ENCODE peak calls at places on chromosomes 4 and X, in seven cellular contexts. One of them, this sample, is unnamed.

GRCh38 chrX:117919755-117920154 is 196.9 kb downstream of the KLHL13 start:
- DNase-seq in HCT116: no peak
- DNase-seq in HepG2: no peak
- DNase-seq in SK-N-SH: no peak
- DNase-seq in H1: no peak
- DNase-seq in K562: no peak
- DNase-seq in GM12878: no peak
- DNase-seq in this sample: no peak

GRCh38 chr4:39626261-39626660 is 12.4 kb downstream of the SMIM14 start:
- DNase-seq in SK-N-SH: no peak
- DNase-seq in HepG2: no peak
- DNase-seq in HCT116: no peak
- DNase-seq in H1: no peak
- DNase-seq in GM12878: peak; percentile 80
- DNase-seq in K562: no peak
- DNase-seq in this sample: no peak

GRCh38 chrX:15564981-15565579 is 35.7 kb downstream of the ACE2 start:
- DNase-seq in HepG2: peak; percentile 20
- DNase-seq in SK-N-SH: peak; percentile 27
- DNase-seq in HCT116: peak; percentile 53
- DNase-seq in H1: peak; percentile 3
- DNase-seq in K562: peak; percentile 78
- DNase-seq in GM12878: peak; percentile 9
- DNase-seq in this sample: peak; percentile 7

GRCh38 chrX:109886122-109886761 is 116.7 kb upstream of the TMEM164 start:
- DNase-seq in K562: peak; percentile 73
- DNase-seq in SK-N-SH: peak; percentile 51
- DNase-seq in HCT116: peak; percentile 37
- DNase-seq in HepG2: peak; percentile 31
- DNase-seq in GM12878: no peak
- DNase-seq in H1: no peak
- DNase-seq in this sample: no peak

GRCh38 chrX:150694738-150695410 is 1.7 kb downstream of the MTMR1 start:
- DNase-seq in H1: no peak
- DNase-seq in SK-N-SH: no peak
- DNase-seq in HCT116: no peak
- DNase-seq in HepG2: no peak
- DNase-seq in GM12878: no peak
- DNase-seq in K562: peak; percentile 24
- DNase-seq in this sample: no peak

GRCh38 chr4:98421106-98421505 is 159.9 kb downstream of the RAP1GDS1 start:
- DNase-seq in SK-N-SH: no peak
- DNase-seq in H1: no peak
- DNase-seq in K562: no peak
- DNase-seq in HepG2: no peak
- DNase-seq in GM12878: no peak
- DNase-seq in HCT116: no peak
- DNase-seq in this sample: no peak

GRCh38 chr4:184473515-184474260 is 662 bp downstream of the IRF2 start:
- DNase-seq in HCT116: no peak
- DNase-seq in SK-N-SH: peak; percentile 71
- DNase-seq in H1: no peak
- DNase-seq in K562: peak; percentile 51
- DNase-seq in HepG2: no peak
- DNase-seq in GM12878: no peak
- DNase-seq in this sample: peak; percentile 38

GRCh38 chr4:4430492-4431195 is 43.7 kb downstream of the NSG1 start:
- DNase-seq in H1: no peak
- DNase-seq in SK-N-SH: peak; percentile 77
- DNase-seq in HCT116: peak; percentile 39
- DNase-seq in GM12878: no peak
- DNase-seq in HepG2: peak; percentile 59
- DNase-seq in K562: peak; percentile 65
- DNase-seq in this sample: peak; percentile 36

GRCh38 chr4:99876946-99877345 is 17.3 kb downstream of the LAMTOR3 start:
- DNase-seq in K562: no peak
- DNase-seq in GM12878: no peak
- DNase-seq in H1: no peak
- DNase-seq in HepG2: no peak
- DNase-seq in HCT116: no peak
- DNase-seq in SK-N-SH: no peak
- DNase-seq in this sample: no peak

GRCh38 chrX:5681159-5681558 is 547.5 kb downstream of the NLGN4X start:
- DNase-seq in HCT116: no peak
- DNase-seq in HepG2: no peak
- DNase-seq in K562: peak; percentile 0
- DNase-seq in GM12878: no peak
- DNase-seq in SK-N-SH: peak; percentile 22
- DNase-seq in H1: no peak
- DNase-seq in this sample: no peak

GRCh38 chr4:133584714-133585113 is 435.6 kb downstream of the PCDH10 start:
- DNase-seq in K562: no peak
- DNase-seq in HepG2: peak; percentile 3
- DNase-seq in HCT116: no peak
- DNase-seq in SK-N-SH: peak; percentile 15
- DNase-seq in GM12878: no peak
- DNase-seq in H1: peak; percentile 29
- DNase-seq in this sample: no peak

GRCh38 chrX:155086202-155086840 is 15.0 kb downstream of the BRCC3 start:
- DNase-seq in H1: peak; percentile 27
- DNase-seq in K562: peak; percentile 85
- DNase-seq in SK-N-SH: peak; percentile 50
- DNase-seq in GM12878: no peak
- DNase-seq in HepG2: peak; percentile 21
- DNase-seq in HCT116: peak; percentile 31
- DNase-seq in this sample: no peak

GRCh38 chr4:38190717-38191178 is 230.6 kb downstream of the PTTG2 start:
- DNase-seq in SK-N-SH: peak; percentile 36
- DNase-seq in H1: no peak
- DNase-seq in K562: no peak
- DNase-seq in HCT116: no peak
- DNase-seq in HepG2: no peak
- DNase-seq in GM12878: no peak
- DNase-seq in this sample: no peak

GRCh38 chrX:9273744-9274143 is 191.1 kb upstream of the TBL1X start:
- DNase-seq in GM12878: no peak
- DNase-seq in H1: no peak
- DNase-seq in SK-N-SH: no peak
- DNase-seq in HepG2: no peak
- DNase-seq in K562: no peak
- DNase-seq in HCT116: no peak
- DNase-seq in this sample: no peak

GRCh38 chrX:136779346-136779781 is 1.4 kb downstream of the ARHGEF6 start:
- DNase-seq in HCT116: no peak
- DNase-seq in K562: no peak
- DNase-seq in GM12878: peak; percentile 32
- DNase-seq in SK-N-SH: no peak
- DNase-seq in H1: no peak
- DNase-seq in HepG2: no peak
- DNase-seq in this sample: no peak

GRCh38 chrX:3990569-3990968 is 277.1 kb upstream of the PRKX start:
- DNase-seq in GM12878: no peak
- DNase-seq in HepG2: no peak
- DNase-seq in H1: no peak
- DNase-seq in K562: no peak
- DNase-seq in SK-N-SH: no peak
- DNase-seq in HCT116: no peak
- DNase-seq in this sample: no peak

DNA sequence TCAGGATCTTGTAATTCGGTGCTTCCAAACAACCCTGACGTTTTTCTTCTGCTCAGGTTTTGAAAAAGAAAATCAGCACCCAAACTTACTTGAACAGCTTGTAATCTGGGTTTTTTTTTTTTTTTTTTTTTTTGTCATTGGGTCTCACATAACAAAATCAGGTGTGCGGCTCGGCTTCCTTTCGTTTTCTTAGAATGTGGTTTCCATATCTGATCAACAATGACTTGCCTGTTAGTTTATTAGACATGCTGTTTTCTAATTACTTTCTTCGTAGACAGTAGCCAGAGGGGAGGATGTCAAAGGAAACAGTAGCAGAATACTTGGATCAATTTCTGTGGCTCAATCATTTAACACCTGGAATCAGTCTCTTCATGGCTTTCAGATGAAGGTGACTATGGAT is 890 bp upstream of the FREM3 start:
- DNase-seq in GM12878: no peak
- DNase-seq in SK-N-SH: no peak
- DNase-seq in HCT116: no peak
- DNase-seq in HepG2: no peak
- DNase-seq in H1: no peak
- DNase-seq in K562: no peak
- DNase-seq in this sample: no peak
- TF ChIP-seq JUND in GM12878: no peak
- TF ChIP-seq JUND in SK-N-SH: no peak
- TF ChIP-seq JUND in HCT116: no peak
- TF ChIP-seq JUND in HepG2: no peak
- TF ChIP-seq JUND in H1: no peak
- TF ChIP-seq JUND in K562: no peak
- TF ChIP-seq JUND in this sample: no peak

GRCh38 chr4:115159141-115159540 is 45.7 kb upstream of the NDST4 start:
- DNase-seq in HepG2: no peak
- DNase-seq in H1: no peak
- DNase-seq in K562: no peak
- DNase-seq in SK-N-SH: no peak
- DNase-seq in GM12878: no peak
- DNase-seq in HCT116: no peak
- DNase-seq in this sample: no peak
- TF ChIP-seq JUND in HepG2: no peak
- TF ChIP-seq JUND in H1: no peak
- TF ChIP-seq JUND in K562: no peak
- TF ChIP-seq JUND in SK-N-SH: no peak
- TF ChIP-seq JUND in GM12878: no peak
- TF ChIP-seq JUND in HCT116: no peak
- TF ChIP-seq JUND in this sample: no peak

GRCh38 chrX:108018659-108019381 is 26.0 kb upstream of the VSIG1 start:
- DNase-seq in K562: no peak
- DNase-seq in HepG2: no peak
- DNase-seq in GM12878: no peak
- DNase-seq in SK-N-SH: no peak
- DNase-seq in H1: no peak
- DNase-seq in HCT116: no peak
- DNase-seq in this sample: no peak
- TF ChIP-seq JUND in K562: no peak
- TF ChIP-seq JUND in HepG2: no peak
- TF ChIP-seq JUND in GM12878: no peak
- TF ChIP-seq JUND in SK-N-SH: no peak
- TF ChIP-seq JUND in H1: no peak
- TF ChIP-seq JUND in HCT116: no peak
- TF ChIP-seq JUND in this sample: no peak

DNA sequence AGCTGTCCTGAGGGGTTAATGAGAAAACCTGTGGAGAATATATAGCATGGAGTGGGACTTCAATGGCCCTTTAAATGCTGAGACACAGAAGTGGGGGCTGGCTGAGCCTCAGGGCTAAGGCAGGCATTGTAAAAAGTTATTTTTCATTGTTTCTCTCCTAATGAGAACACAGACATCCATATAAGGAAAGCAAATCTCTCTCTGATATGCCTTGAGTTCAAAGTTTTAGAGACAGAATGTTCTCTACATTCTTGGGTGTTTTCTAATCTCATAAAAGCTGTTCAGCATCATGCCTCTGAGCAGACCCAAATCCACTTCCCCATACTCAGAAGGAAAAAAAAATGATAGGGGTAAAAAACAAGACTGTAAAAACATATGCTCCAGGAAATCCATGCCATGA is 16.8 kb upstream of the RAB40A start:
- DNase-seq in GM12878: no peak
- DNase-seq in SK-N-SH: no peak
- DNase-seq in H1: no peak
- DNase-seq in K562: no peak
- DNase-seq in HepG2: no peak
- DNase-seq in HCT116: no peak
- DNase-seq in this sample: no peak
- TF ChIP-seq JUND in GM12878: no peak
- TF ChIP-seq JUND in SK-N-SH: no peak
- TF ChIP-seq JUND in H1: no peak
- TF ChIP-seq JUND in K562: no peak
- TF ChIP-seq JUND in HepG2: no peak
- TF ChIP-seq JUND in HCT116: no peak
- TF ChIP-seq JUND in this sample: no peak